ENCODE peak calls at places on chromosomes 16 and 17, in ten cellular contexts. One of them, this sample, is unnamed. For H3K4me1, the result is how much of the 10 kb centered on the place peaks cover.

GRCh38 chr17:4101127-4101798 is 41.6 kb downstream of the ZZEF1 start:
- DNase-seq in stomach: no peak
- DNase-seq in CD8-positive, alpha-beta memory T cell: no peak
- DNase-seq in heart left ventricle: no peak
- DNase-seq in body of pancreas: no peak
- DNase-seq in left lung: no peak
- DNase-seq in CD4-positive, alpha-beta memory T cell: peak
- DNase-seq in heart right ventricle: peak
- DNase-seq in neural progenitor cell: no peak
- DNase-seq in keratinocyte: no peak
- DNase-seq in this sample: no peak

GRCh38 chr16:88754109-88754911 is 30.7 kb downstream of the PIEZO1 start:
- DNase-seq in stomach: no peak
- DNase-seq in CD8-positive, alpha-beta memory T cell: no peak
- DNase-seq in heart left ventricle: no peak
- DNase-seq in body of pancreas: no peak
- DNase-seq in left lung: no peak
- DNase-seq in CD4-positive, alpha-beta memory T cell: no peak
- DNase-seq in heart right ventricle: no peak
- DNase-seq in neural progenitor cell: no peak
- DNase-seq in keratinocyte: no peak
- DNase-seq in this sample: no peak

GRCh38 chr16:22098538-22099255 is 6.4 kb downstream of the VWA3A start:
- DNase-seq in stomach: no peak
- DNase-seq in CD8-positive, alpha-beta memory T cell: no peak
- DNase-seq in heart left ventricle: no peak
- DNase-seq in body of pancreas: no peak
- DNase-seq in left lung: no peak
- DNase-seq in CD4-positive, alpha-beta memory T cell: peak
- DNase-seq in heart right ventricle: peak
- DNase-seq in neural progenitor cell: peak
- DNase-seq in keratinocyte: no peak
- DNase-seq in this sample: no peak

GRCh38 chr16:268141-269053 is 7.3 kb downstream of the RGS11 start:
- DNase-seq in stomach: no peak
- DNase-seq in CD8-positive, alpha-beta memory T cell: no peak
- DNase-seq in heart left ventricle: no peak
- DNase-seq in body of pancreas: peak
- DNase-seq in left lung: no peak
- DNase-seq in CD4-positive, alpha-beta memory T cell: no peak
- DNase-seq in heart right ventricle: no peak
- DNase-seq in neural progenitor cell: no peak
- DNase-seq in keratinocyte: no peak
- DNase-seq in this sample: no peak

GRCh38 chr16:17027488-17028129 is 443.2 kb downstream of the XYLT1 start:
- DNase-seq in stomach: no peak
- DNase-seq in CD8-positive, alpha-beta memory T cell: no peak
- DNase-seq in heart left ventricle: no peak
- DNase-seq in body of pancreas: no peak
- DNase-seq in left lung: no peak
- DNase-seq in CD4-positive, alpha-beta memory T cell: no peak
- DNase-seq in heart right ventricle: no peak
- DNase-seq in neural progenitor cell: no peak
- DNase-seq in keratinocyte: no peak
- DNase-seq in this sample: no peak

GRCh38 chr16:74936902-74937560 is 47.9 kb downstream of the WDR59 start:
- DNase-seq in stomach: no peak
- DNase-seq in CD8-positive, alpha-beta memory T cell: no peak
- DNase-seq in heart left ventricle: no peak
- DNase-seq in body of pancreas: no peak
- DNase-seq in left lung: no peak
- DNase-seq in CD4-positive, alpha-beta memory T cell: no peak
- DNase-seq in heart right ventricle: no peak
- DNase-seq in neural progenitor cell: no peak
- DNase-seq in keratinocyte: no peak
- DNase-seq in this sample: no peak

GRCh38 chr17:73647331-73647730 is 3.1 kb upstream of the SDK2 start:
- DNase-seq in stomach: peak
- DNase-seq in CD8-positive, alpha-beta memory T cell: no peak
- DNase-seq in heart left ventricle: no peak
- DNase-seq in body of pancreas: no peak
- DNase-seq in left lung: no peak
- DNase-seq in CD4-positive, alpha-beta memory T cell: no peak
- DNase-seq in heart right ventricle: no peak
- DNase-seq in neural progenitor cell: no peak
- DNase-seq in keratinocyte: no peak
- DNase-seq in this sample: no peak

GRCh38 chr16:58685084-58685449 is 497 bp upstream of the SLC38A7 start:
- DNase-seq in stomach: no peak
- DNase-seq in CD8-positive, alpha-beta memory T cell: no peak
- DNase-seq in heart left ventricle: no peak
- DNase-seq in body of pancreas: no peak
- DNase-seq in left lung: no peak
- DNase-seq in CD4-positive, alpha-beta memory T cell: no peak
- DNase-seq in heart right ventricle: no peak
- DNase-seq in neural progenitor cell: no peak
- DNase-seq in keratinocyte: no peak
- DNase-seq in this sample: no peak

GRCh38 chr16:24036614-24037013 is 200.8 kb downstream of the PRKCB start:
- DNase-seq in stomach: peak
- DNase-seq in CD8-positive, alpha-beta memory T cell: peak
- DNase-seq in heart left ventricle: peak
- DNase-seq in body of pancreas: peak
- DNase-seq in left lung: no peak
- DNase-seq in CD4-positive, alpha-beta memory T cell: peak
- DNase-seq in heart right ventricle: peak
- DNase-seq in neural progenitor cell: peak
- DNase-seq in keratinocyte: no peak
- DNase-seq in this sample: no peak

GRCh38 chr16:31179153-31179746 is 689 bp upstream of the FUS start:
- DNase-seq in stomach: no peak
- DNase-seq in CD8-positive, alpha-beta memory T cell: no peak
- DNase-seq in heart left ventricle: no peak
- DNase-seq in body of pancreas: no peak
- DNase-seq in left lung: no peak
- DNase-seq in CD4-positive, alpha-beta memory T cell: no peak
- DNase-seq in heart right ventricle: peak
- DNase-seq in neural progenitor cell: no peak
- DNase-seq in keratinocyte: no peak
- DNase-seq in this sample: no peak

GRCh38 chr16:66561381-66562080 is 4.7 kb upstream of the CMTM1 start:
- DNase-seq in stomach: no peak
- DNase-seq in CD8-positive, alpha-beta memory T cell: no peak
- DNase-seq in heart left ventricle: no peak
- DNase-seq in body of pancreas: no peak
- DNase-seq in left lung: no peak
- DNase-seq in CD4-positive, alpha-beta memory T cell: no peak
- DNase-seq in heart right ventricle: no peak
- DNase-seq in neural progenitor cell: no peak
- DNase-seq in keratinocyte: no peak
- DNase-seq in this sample: no peak

GRCh38 chr16:66562986-66563385 is 3.3 kb upstream of the CMTM1 start:
- DNase-seq in stomach: no peak
- DNase-seq in CD8-positive, alpha-beta memory T cell: no peak
- DNase-seq in heart left ventricle: no peak
- DNase-seq in body of pancreas: no peak
- DNase-seq in left lung: no peak
- DNase-seq in CD4-positive, alpha-beta memory T cell: no peak
- DNase-seq in heart right ventricle: no peak
- DNase-seq in neural progenitor cell: no peak
- DNase-seq in keratinocyte: no peak
- DNase-seq in this sample: no peak

GRCh38 chr16:66562409-66562808 is 3.8 kb upstream of the CMTM1 start:
- DNase-seq in stomach: no peak
- DNase-seq in CD8-positive, alpha-beta memory T cell: no peak
- DNase-seq in heart left ventricle: no peak
- DNase-seq in body of pancreas: no peak
- DNase-seq in left lung: no peak
- DNase-seq in CD4-positive, alpha-beta memory T cell: peak
- DNase-seq in heart right ventricle: no peak
- DNase-seq in neural progenitor cell: no peak
- DNase-seq in keratinocyte: no peak
- DNase-seq in this sample: no peak

GRCh38 chr16:66563574-66564334 is 2.5 kb upstream of the CMTM1 start:
- DNase-seq in stomach: no peak
- DNase-seq in CD8-positive, alpha-beta memory T cell: no peak
- DNase-seq in heart left ventricle: no peak
- DNase-seq in body of pancreas: no peak
- DNase-seq in left lung: no peak
- DNase-seq in CD4-positive, alpha-beta memory T cell: no peak
- DNase-seq in heart right ventricle: no peak
- DNase-seq in neural progenitor cell: no peak
- DNase-seq in keratinocyte: no peak
- DNase-seq in this sample: no peak

GRCh38 chr16:66560107-66560506 is 6.1 kb upstream of the CMTM1 start:
- DNase-seq in stomach: no peak
- DNase-seq in CD8-positive, alpha-beta memory T cell: no peak
- DNase-seq in heart left ventricle: no peak
- DNase-seq in body of pancreas: no peak
- DNase-seq in left lung: no peak
- DNase-seq in CD4-positive, alpha-beta memory T cell: no peak
- DNase-seq in heart right ventricle: no peak
- DNase-seq in neural progenitor cell: no peak
- DNase-seq in keratinocyte: no peak
- DNase-seq in this sample: no peak
- H3K4me1 ChIP-seq in stomach: under half
- H3K4me1 ChIP-seq in CD8-positive, alpha-beta memory T cell: half or more
- H3K4me1 ChIP-seq in heart left ventricle: under half
- H3K4me1 ChIP-seq in body of pancreas: under half
- H3K4me1 ChIP-seq in left lung: under half
- H3K4me1 ChIP-seq in CD4-positive, alpha-beta memory T cell: half or more
- H3K4me1 ChIP-seq in heart right ventricle: under half
- H3K4me1 ChIP-seq in neural progenitor cell: under half
- H3K4me1 ChIP-seq in keratinocyte: under half
- H3K4me1 ChIP-seq in this sample: under half

GRCh38 chr17:2054740-2055493 is at the start of gene HIC1:
- DNase-seq in stomach: peak
- DNase-seq in CD8-positive, alpha-beta memory T cell: peak
- DNase-seq in heart left ventricle: peak
- DNase-seq in body of pancreas: peak
- DNase-seq in left lung: peak
- DNase-seq in CD4-positive, alpha-beta memory T cell: peak
- DNase-seq in heart right ventricle: peak
- DNase-seq in neural progenitor cell: peak
- DNase-seq in keratinocyte: no peak
- DNase-seq in this sample: peak
- H3K27ac ChIP-seq in stomach: peak
- H3K27ac ChIP-seq in CD8-positive, alpha-beta memory T cell: peak
- H3K27ac ChIP-seq in heart left ventricle: peak
- H3K27ac ChIP-seq in body of pancreas: peak
- H3K27ac ChIP-seq in left lung: peak
- H3K27ac ChIP-seq in CD4-positive, alpha-beta memory T cell: peak
- H3K27ac ChIP-seq in heart right ventricle: peak
- H3K27ac ChIP-seq in neural progenitor cell: no peak
- H3K27ac ChIP-seq in keratinocyte: peak
- H3K27ac ChIP-seq in this sample: peak

GRCh38 chr16:53848277-53848942 is 144.5 kb downstream of the FTO start:
- DNase-seq in stomach: no peak
- DNase-seq in CD8-positive, alpha-beta memory T cell: no peak
- DNase-seq in heart left ventricle: no peak
- DNase-seq in body of pancreas: no peak
- DNase-seq in left lung: no peak
- DNase-seq in CD4-positive, alpha-beta memory T cell: no peak
- DNase-seq in heart right ventricle: no peak
- DNase-seq in neural progenitor cell: no peak
- DNase-seq in keratinocyte: no peak
- DNase-seq in this sample: no peak
- H3K4me1 ChIP-seq in stomach: under half
- H3K4me1 ChIP-seq in CD8-positive, alpha-beta memory T cell: under half
- H3K4me1 ChIP-seq in heart left ventricle: under half
- H3K4me1 ChIP-seq in body of pancreas: under half
- H3K4me1 ChIP-seq in left lung: under half
- H3K4me1 ChIP-seq in CD4-positive, alpha-beta memory T cell: under half
- H3K4me1 ChIP-seq in heart right ventricle: under half
- H3K4me1 ChIP-seq in neural progenitor cell: under half
- H3K4me1 ChIP-seq in keratinocyte: under half
- H3K4me1 ChIP-seq in this sample: under half

GRCh38 chr17:78817123-78817522 is 23.5 kb downstream of the USP36 start:
- DNase-seq in stomach: no peak
- DNase-seq in CD8-positive, alpha-beta memory T cell: peak
- DNase-seq in heart left ventricle: no peak
- DNase-seq in body of pancreas: no peak
- DNase-seq in left lung: no peak
- DNase-seq in CD4-positive, alpha-beta memory T cell: peak
- DNase-seq in heart right ventricle: no peak
- DNase-seq in neural progenitor cell: no peak
- DNase-seq in keratinocyte: no peak
- DNase-seq in this sample: no peak
- H3K27ac ChIP-seq in stomach: peak
- H3K27ac ChIP-seq in CD8-positive, alpha-beta memory T cell: peak
- H3K27ac ChIP-seq in heart left ventricle: no peak
- H3K27ac ChIP-seq in body of pancreas: no peak
- H3K27ac ChIP-seq in left lung: no peak
- H3K27ac ChIP-seq in CD4-positive, alpha-beta memory T cell: peak
- H3K27ac ChIP-seq in heart right ventricle: no peak
- H3K27ac ChIP-seq in neural progenitor cell: no peak
- H3K27ac ChIP-seq in keratinocyte: no peak
- H3K27ac ChIP-seq in this sample: no peak

DNA sequence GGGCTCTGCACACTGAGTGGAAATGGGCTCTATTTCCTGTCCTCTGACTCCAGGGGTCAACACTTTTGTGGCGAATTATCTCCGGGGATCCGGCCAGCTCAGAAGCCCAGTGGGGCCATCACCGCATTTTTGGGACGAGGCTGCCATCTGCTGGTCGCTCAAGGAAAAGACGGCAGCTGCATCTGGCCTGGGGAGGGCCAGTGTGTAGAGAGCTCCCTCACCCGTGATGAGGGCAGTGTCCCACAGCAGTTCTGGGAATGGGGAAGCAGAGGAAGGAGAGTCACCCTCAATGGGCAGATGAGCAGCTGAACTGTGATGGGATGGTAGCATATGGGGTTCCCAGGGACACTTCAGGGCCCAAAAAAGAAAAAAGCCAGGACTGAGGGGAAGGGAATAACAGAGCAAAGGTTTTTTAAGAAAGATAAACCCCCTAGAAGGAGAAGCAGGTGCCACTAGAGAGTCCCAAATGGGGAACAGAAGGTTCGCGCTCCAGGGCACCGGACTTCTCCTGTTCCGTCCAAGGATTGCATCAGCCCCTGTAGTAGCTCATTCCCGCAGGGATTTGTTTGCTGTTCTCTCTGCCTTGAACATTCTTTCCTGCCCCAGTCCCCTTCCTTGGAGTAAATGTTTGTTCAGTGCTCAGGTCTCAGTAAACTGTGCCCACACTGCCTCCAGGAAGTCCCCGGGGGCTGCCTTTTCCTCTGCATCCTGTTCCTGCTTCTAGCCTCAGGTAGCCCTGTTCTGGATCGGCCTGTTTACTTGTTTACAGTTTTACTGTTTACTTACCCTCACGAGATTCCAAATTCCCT is 9.3 kb upstream of the ABCC12 start:
- DNase-seq in stomach: peak
- DNase-seq in CD8-positive, alpha-beta memory T cell: peak
- DNase-seq in heart left ventricle: peak
- DNase-seq in body of pancreas: peak
- DNase-seq in left lung: peak
- DNase-seq in CD4-positive, alpha-beta memory T cell: peak
- DNase-seq in heart right ventricle: peak
- DNase-seq in neural progenitor cell: peak
- DNase-seq in keratinocyte: no peak
- DNase-seq in this sample: peak
- H3K4me1 ChIP-seq in stomach: under half
- H3K4me1 ChIP-seq in CD8-positive, alpha-beta memory T cell: under half
- H3K4me1 ChIP-seq in heart left ventricle: under half
- H3K4me1 ChIP-seq in body of pancreas: under half
- H3K4me1 ChIP-seq in left lung: under half
- H3K4me1 ChIP-seq in CD4-positive, alpha-beta memory T cell: under half
- H3K4me1 ChIP-seq in heart right ventricle: under half
- H3K4me1 ChIP-seq in neural progenitor cell: under half
- H3K4me1 ChIP-seq in keratinocyte: under half
- H3K4me1 ChIP-seq in this sample: under half